ENCODE peak calls at places on chromosome 18, in nine cellular contexts. R is chondrocyte; E is stimulated activated naive CD8-positive, alpha-beta T cell treated with anti-CD3 and anti-CD28 coated beads, Interleukin-15, Interleukin-2, amounts not matched to agents 100 U/mL and 50 U/mL, for 24 hours; H is substantia nigra; K is stimulated activated CD8-positive, alpha-beta memory T cell treated with anti-CD3 and anti-CD28 coated beads, Interleukin-7, amount 100 ng/mL, for 1 hour; C is NCI-H510A; Q is kidney epithelial cell; T is kidney; W is CD4-positive, alpha-beta memory T cell. V is an unnamed sample.

GRCh38 chr18:63970803-63971191 is 916 bp downstream of the SERPINB8 start:
- DNase-seq in W (no peak), C (peak), R (no peak), Q (no peak), E (no peak), T (peak), H (no peak), K (no peak), V (peak)

GRCh38 chr18:46629356-46629755 is 27.7 kb downstream of the LOXHD1 start:
- DNase-seq in W (no peak), T (no peak), H (no peak), K (no peak), Q (no peak), C (no peak), E (no peak), R (no peak), V (no peak)

GRCh38 chr18:43970656-43971055 is 693.4 kb upstream of the SYT4 start:
- DNase-seq in H (no peak), Q (no peak), W (no peak), K (no peak), R (no peak), E (no peak), T (no peak), C (no peak), V (no peak)

GRCh38 chr18:79480171-79480981 is 84.6 kb downstream of the NFATC1 start:
- DNase-seq in H (no peak), R (peak), C (no peak), W (no peak), Q (no peak), E (no peak), K (no peak), T (peak), V (peak)

GRCh38 chr18:58020567-58021107 is 23.4 kb upstream of the NEDD4L start:
- DNase-seq in H (no peak), Q (no peak), R (no peak), W (no peak), E (no peak), K (no peak), T (no peak), C (no peak), V (no peak)

GRCh38 chr18:47975105-47975504 is 44.6 kb upstream of the SMAD2 start:
- DNase-seq in C (no peak), E (no peak), H (no peak), Q (no peak), R (no peak), T (no peak), W (no peak), K (no peak), V (no peak)

GRCh38 chr18:12074734-12075133 is 18.9 kb upstream of the ANKRD62 start:
- DNase-seq in K (no peak), C (no peak), T (no peak), R (no peak), E (no peak), W (no peak), Q (no peak), H (no peak), V (no peak)

GRCh38 chr18:55830490-55830889 is 242.5 kb upstream of the TCF4 start:
- DNase-seq in H (no peak), W (no peak), K (no peak), C (no peak), Q (no peak), T (no peak), R (no peak), E (no peak), V (no peak)

GRCh38 chr18:70221156-70221910 is 15.8 kb upstream of the RTTN start:
- DNase-seq in W (no peak), H (no peak), R (no peak), K (no peak), C (no peak), E (no peak), T (no peak), Q (no peak), V (no peak)

GRCh38 chr18:3824101-3824500 is 374.1 kb downstream of the TGIF1 start:
- DNase-seq in R (no peak), H (no peak), E (no peak), T (no peak), K (no peak), W (no peak), C (no peak), Q (no peak), V (no peak)

GRCh38 chr18:55489034-55489741 is 98.8 kb downstream of the TCF4 start:
- DNase-seq in C (peak), E (peak), W (no peak), Q (no peak), R (no peak), H (no peak), K (no peak), T (no peak), V (no peak)

GRCh38 chr18:74718312-74718711 is 120.6 kb downstream of the ZNF407 start:
- DNase-seq in K (no peak), R (no peak), W (no peak), T (no peak), Q (no peak), E (no peak), H (no peak), C (no peak), V (no peak)

GRCh38 chr18:9831723-9832199 is 54.0 kb upstream of the TXNDC2 start:
- DNase-seq in Q (no peak), R (no peak), H (no peak), T (no peak), W (no peak), E (no peak), C (no peak), K (no peak), V (no peak)

GRCh38 chr18:74242451-74243096 is 49.2 kb downstream of the CYB5A start:
- DNase-seq in R (no peak), W (no peak), Q (no peak), C (no peak), E (no peak), T (peak), K (no peak), H (no peak), V (no peak)

GRCh38 chr18:7369006-7369405 is 138.1 kb downstream of the LRRC30 start:
- DNase-seq in W (no peak), T (no peak), C (no peak), H (no peak), Q (no peak), E (no peak), K (no peak), R (no peak), V (no peak)

GRCh38 chr18:41517142-41517541 is 437.9 kb upstream of the PIK3C3 start:
- DNase-seq in K (no peak), Q (no peak), W (no peak), T (no peak), H (no peak), R (no peak), C (no peak), E (no peak), V (no peak)